ENCODE peak calls at places on chromosomes 16 and 17, in seven cellular contexts. O, P, Q, R, H, Z and E are unnamed samples.

GRCh38 chr16:63998-64913 is 8.2 kb downstream of the RHBDF1 start:
- DNase-seq in O (no peak), P (no peak), Q (peak), R (no peak), H (peak), Z (no peak), E (peak)

GRCh38 chr16:88803264-88803987 is at the start of gene CDT1:
- DNase-seq in O (peak), P (peak), Q (peak), R (peak), H (peak), Z (peak), E (peak)

GRCh38 chr17:2172447-2172938 is 117.6 kb downstream of the HIC1 start:
- DNase-seq in O (no peak), P (no peak), Q (peak), R (no peak), H (no peak), Z (no peak), E (no peak)

GRCh38 chr16:66905633-66906539 is 12.8 kb downstream of the CDH16 start:
- DNase-seq in O (no peak), P (no peak), Q (no peak), R (no peak), H (no peak), Z (no peak), E (peak)

GRCh38 chr16:27080870-27081269 is 14.1 kb downstream of the C16orf82 start:
- DNase-seq in O (no peak), P (peak), Q (no peak), R (no peak), H (no peak), Z (no peak), E (no peak)

GRCh38 chr16:23952128-23953041 is 116.6 kb downstream of the PRKCB start:
- DNase-seq in O (no peak), P (no peak), Q (no peak), R (peak), H (peak), Z (no peak), E (no peak)

GRCh38 chr17:73141411-73141810 is 23.4 kb upstream of the SSTR2 start:
- DNase-seq in O (no peak), P (no peak), Q (no peak), R (no peak), H (no peak), Z (no peak), E (no peak)

GRCh38 chr17:79242873-79243602 is 168.4 kb downstream of the ENGASE start:
- DNase-seq in O (no peak), P (no peak), Q (no peak), R (no peak), H (no peak), Z (no peak), E (no peak)

GRCh38 chr17:67160791-67161190 is 84.2 kb downstream of the HELZ start:
- DNase-seq in O (no peak), P (no peak), Q (no peak), R (no peak), H (no peak), Z (no peak), E (no peak)

GRCh38 chr16:12362482-12363458 is 386.2 kb downstream of the SNX29 start:
- DNase-seq in O (no peak), P (no peak), Q (peak), R (peak), H (peak), Z (no peak), E (no peak)

GRCh38 chr17:32943647-32944191 is 15.8 kb downstream of the TMEM98 start:
- DNase-seq in O (no peak), P (no peak), Q (peak), R (peak), H (no peak), Z (peak), E (no peak)

GRCh38 chr17:8744086-8744781 is 402 bp downstream of the CCDC42 start:
- DNase-seq in O (no peak), P (no peak), Q (no peak), R (no peak), H (no peak), Z (no peak), E (no peak)

GRCh38 chr17:6491071-6491700 is 46.9 kb downstream of the PIMREG start:
- DNase-seq in O (peak), P (no peak), Q (peak), R (no peak), H (no peak), Z (no peak), E (no peak)

GRCh38 chr17:62819511-62820221 is 11.6 kb upstream of the MARCHF10 start:
- DNase-seq in O (peak), P (peak), Q (peak), R (peak), H (peak), Z (peak), E (peak)

GRCh38 chr16:65728172-65728571 is 606.3 kb upstream of the CDH11 start:
- DNase-seq in O (no peak), P (no peak), Q (no peak), R (no peak), H (no peak), Z (no peak), E (no peak)

GRCh38 chr17:39591958-39592954 is 15.5 kb downstream of the NEUROD2 start:
- DNase-seq in O (no peak), P (no peak), Q (no peak), R (peak), H (no peak), Z (no peak), E (peak)

GRCh38 chr16:70255584-70255983 is 3.8 kb upstream of the EXOSC6 start:
- DNase-seq in O (no peak), P (no peak), Q (no peak), R (no peak), H (peak), Z (no peak), E (no peak)

GRCh38 chr16:5735444-5735843 is 637.8 kb upstream of the EEF2KMT start:
- DNase-seq in O (no peak), P (no peak), Q (no peak), R (no peak), H (no peak), Z (no peak), E (no peak)

GRCh38 chr17:62562656-62563055 is 64.8 kb upstream of the MRC2 start:
- DNase-seq in O (no peak), P (no peak), Q (no peak), R (no peak), H (no peak), Z (no peak), E (no peak)

GRCh38 chr17:69567130-69567529 is 152.6 kb downstream of the MAP2K6 start:
- DNase-seq in O (no peak), P (no peak), Q (no peak), R (no peak), H (no peak), Z (no peak), E (no peak)

GRCh38 chr17:66829386-66829864 is 5.5 kb upstream of the CACNG5 start:
- DNase-seq in O (peak), P (no peak), Q (peak), R (peak), H (peak), Z (peak), E (peak)

GRCh38 chr17:4004517-4005295 is 40.5 kb upstream of the ATP2A3 start:
- DNase-seq in O (peak), P (peak), Q (peak), R (no peak), H (peak), Z (peak), E (peak)

GRCh38 chr16:75789237-75789636 is 62.9 kb upstream of the CPHXL start:
- DNase-seq in O (no peak), P (peak), Q (no peak), R (peak), H (no peak), Z (peak), E (no peak)

GRCh38 chr16:83813818-83814653 is 6.3 kb downstream of the HSBP1 start:
- DNase-seq in O (peak), P (peak), Q (no peak), R (peak), H (peak), Z (no peak), E (peak)

GRCh38 chr16:73058616-73059409 is 10.9 kb upstream of the ZFHX3 start:
- DNase-seq in O (peak), P (no peak), Q (peak), R (no peak), H (no peak), Z (no peak), E (peak)

GRCh38 chr17:41970901-41971331 is 4.3 kb downstream of the CNP start:
- DNase-seq in O (no peak), P (no peak), Q (no peak), R (no peak), H (no peak), Z (no peak), E (peak)

GRCh38 chr17:74957935-74958549 is 14.5 kb downstream of the HID1 start:
- DNase-seq in O (peak), P (peak), Q (peak), R (peak), H (peak), Z (peak), E (peak)

GRCh38 chr17:488993-489757 is 136.6 kb upstream of the RPH3AL start:
- DNase-seq in O (peak), P (no peak), Q (no peak), R (no peak), H (no peak), Z (no peak), E (no peak)

GRCh38 chr16:57045694-57046381 is 46.5 kb upstream of the CPNE2 start:
- DNase-seq in O (peak), P (peak), Q (peak), R (peak), H (peak), Z (peak), E (peak)

GRCh38 chr16:57042157-57043111 is 49.9 kb upstream of the CPNE2 start:
- DNase-seq in O (no peak), P (no peak), Q (no peak), R (no peak), H (no peak), Z (no peak), E (no peak)

GRCh38 chr16:57048095-57048494 is 44.3 kb upstream of the CPNE2 start:
- DNase-seq in O (no peak), P (no peak), Q (no peak), R (no peak), H (no peak), Z (no peak), E (no peak)

GRCh38 chr16:57043248-57043647 is 49.1 kb upstream of the CPNE2 start:
- DNase-seq in O (no peak), P (no peak), Q (no peak), R (no peak), H (no peak), Z (no peak), E (no peak)

DNA sequence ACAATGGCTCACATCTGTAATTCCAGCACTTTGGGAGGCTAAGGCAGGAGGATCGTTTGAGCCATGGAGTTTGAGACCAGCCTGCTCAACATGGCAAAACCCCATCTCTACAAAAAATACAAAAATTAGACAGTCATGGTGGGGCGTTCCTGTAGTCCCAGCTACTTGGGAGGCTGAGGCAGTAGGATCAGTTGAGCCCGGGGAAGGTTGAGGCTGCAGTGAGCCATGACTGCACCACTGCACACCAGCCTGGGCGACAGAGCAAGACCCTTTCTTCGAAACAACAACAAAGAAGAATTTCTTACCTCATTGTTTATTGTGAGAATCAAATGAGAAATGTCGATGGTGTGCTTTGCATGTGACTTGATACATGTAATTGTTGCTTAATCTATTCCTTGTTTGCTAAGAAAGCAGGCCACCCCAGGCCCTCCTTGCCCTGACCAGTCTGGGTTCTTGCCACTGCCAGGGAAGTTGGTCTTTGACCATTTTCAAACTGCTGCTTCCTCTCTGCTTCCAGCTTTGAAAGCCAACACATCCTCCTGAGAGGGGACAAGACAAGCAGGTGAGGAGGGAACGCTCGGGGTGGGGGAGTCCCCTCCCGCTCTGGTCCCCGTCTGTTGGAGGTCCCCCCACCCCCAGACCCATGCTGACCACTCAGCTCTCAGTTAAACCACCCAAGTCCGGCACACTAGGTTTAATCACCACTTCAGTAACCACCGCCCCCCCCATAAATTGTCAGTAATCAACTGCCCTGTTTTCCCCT is 47.3 kb upstream of the CPNE2 start:
- DNase-seq in O (no peak), P (no peak), Q (no peak), R (no peak), H (no peak), Z (no peak), E (no peak)
- H3K4me3 ChIP-seq in O (no peak), P (no peak), Q (no peak), R (no peak), H (no peak), Z (no peak), E (no peak)

DNA sequence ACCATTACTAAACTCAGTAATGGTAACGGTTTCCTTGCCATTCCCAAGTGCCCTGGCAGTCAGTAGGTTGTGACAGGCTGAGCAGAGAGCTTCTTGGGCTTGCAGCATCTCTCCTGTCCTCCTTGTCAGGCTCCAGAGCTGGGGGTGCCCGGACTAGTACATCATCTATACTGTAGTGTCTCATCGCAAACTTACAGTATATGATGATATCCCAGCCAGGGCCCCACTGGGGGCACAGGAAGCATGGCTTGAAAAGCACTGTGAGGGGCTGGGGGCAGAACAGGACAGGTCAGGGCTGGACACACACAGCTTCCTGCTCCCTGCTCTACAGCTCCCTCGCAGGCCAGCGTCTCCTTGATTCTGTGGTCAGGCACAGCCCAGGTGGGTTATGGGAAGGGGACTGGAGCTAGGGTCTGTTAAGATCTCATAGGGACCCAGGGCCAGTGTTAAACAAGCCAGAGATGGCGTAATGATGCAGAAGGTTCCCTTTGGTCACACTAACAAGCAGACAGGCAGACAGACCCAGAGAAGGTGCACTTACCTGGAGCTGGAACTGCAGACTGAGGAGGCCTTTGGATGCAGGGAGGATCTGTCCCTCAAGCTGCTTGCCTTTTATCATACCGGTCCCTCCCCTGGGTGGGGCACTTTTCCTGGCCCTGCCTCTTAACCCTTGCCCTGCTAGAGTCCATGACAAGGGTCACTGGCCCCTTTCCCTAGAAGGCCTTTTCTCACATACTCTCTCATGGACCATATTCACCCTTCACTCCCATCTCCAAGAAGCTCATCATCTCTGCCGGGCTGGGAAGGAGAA is 6.8 kb downstream of the ERAL1 start:
- DNase-seq in O (no peak), P (no peak), Q (no peak), R (no peak), H (no peak), Z (no peak), E (no peak)
- TF ChIP-seq POLR2A in O (no peak), P (no peak), Q (no peak), R (no peak), H (no peak), Z (no peak), E (no peak)

DNA sequence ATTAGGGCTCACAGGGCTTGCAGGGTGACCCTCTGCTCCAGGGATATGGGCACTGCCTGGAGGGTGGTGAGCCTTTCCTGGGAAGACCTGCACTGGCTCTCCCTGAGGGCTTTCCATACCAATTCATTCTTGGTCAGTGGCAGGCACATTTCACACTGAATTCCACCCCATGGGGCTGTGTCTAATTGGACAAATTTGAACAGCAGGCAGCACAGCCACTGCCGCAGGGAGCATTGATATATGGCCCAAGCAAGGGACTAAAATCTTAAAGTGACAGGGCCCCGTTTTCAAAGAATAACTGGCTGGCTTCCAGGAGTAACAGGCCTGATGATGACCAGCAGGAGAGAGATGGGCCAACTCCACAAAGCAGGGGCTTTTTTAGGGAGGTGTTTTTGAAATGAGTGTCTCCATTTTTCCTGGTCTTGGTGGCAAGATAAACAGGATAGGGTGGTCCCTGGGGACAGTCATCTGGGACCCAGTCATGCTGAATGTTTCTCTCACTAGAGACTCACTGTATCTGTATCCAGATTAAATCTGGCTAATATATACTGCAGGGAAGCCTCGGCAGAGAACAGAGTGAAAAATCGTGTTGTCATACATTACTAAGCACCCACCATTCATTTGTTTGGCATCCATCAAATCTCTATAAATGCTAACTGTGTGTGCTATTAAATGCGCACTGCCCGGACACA is 74.1 kb upstream of the TBX2 start:
- DNase-seq in O (no peak), P (no peak), Q (no peak), R (no peak), H (no peak), Z (no peak), E (no peak)
- TF ChIP-seq CTCF in O (no peak), P (no peak), Q (no peak), R (no peak), H (no peak), Z (no peak), E (no peak)

GRCh38 chr16:30874821-30875717 is 18.8 kb downstream of the BCL7C start:
- DNase-seq in O (peak), P (peak), Q (peak), R (peak), H (peak), Z (peak), E (peak)

GRCh38 chr16:30876867-30877266 is 17.0 kb downstream of the BCL7C start:
- DNase-seq in O (no peak), P (no peak), Q (peak), R (no peak), H (no peak), Z (no peak), E (no peak)

GRCh38 chr16:30870904-30871303 is 23.0 kb downstream of the BCL7C start:
- DNase-seq in O (no peak), P (no peak), Q (no peak), R (no peak), H (no peak), Z (no peak), E (no peak)

GRCh38 chr16:30874244-30874820 is 19.5 kb downstream of the BCL7C start:
- DNase-seq in O (no peak), P (no peak), Q (peak), R (no peak), H (no peak), Z (no peak), E (peak)

DNA sequence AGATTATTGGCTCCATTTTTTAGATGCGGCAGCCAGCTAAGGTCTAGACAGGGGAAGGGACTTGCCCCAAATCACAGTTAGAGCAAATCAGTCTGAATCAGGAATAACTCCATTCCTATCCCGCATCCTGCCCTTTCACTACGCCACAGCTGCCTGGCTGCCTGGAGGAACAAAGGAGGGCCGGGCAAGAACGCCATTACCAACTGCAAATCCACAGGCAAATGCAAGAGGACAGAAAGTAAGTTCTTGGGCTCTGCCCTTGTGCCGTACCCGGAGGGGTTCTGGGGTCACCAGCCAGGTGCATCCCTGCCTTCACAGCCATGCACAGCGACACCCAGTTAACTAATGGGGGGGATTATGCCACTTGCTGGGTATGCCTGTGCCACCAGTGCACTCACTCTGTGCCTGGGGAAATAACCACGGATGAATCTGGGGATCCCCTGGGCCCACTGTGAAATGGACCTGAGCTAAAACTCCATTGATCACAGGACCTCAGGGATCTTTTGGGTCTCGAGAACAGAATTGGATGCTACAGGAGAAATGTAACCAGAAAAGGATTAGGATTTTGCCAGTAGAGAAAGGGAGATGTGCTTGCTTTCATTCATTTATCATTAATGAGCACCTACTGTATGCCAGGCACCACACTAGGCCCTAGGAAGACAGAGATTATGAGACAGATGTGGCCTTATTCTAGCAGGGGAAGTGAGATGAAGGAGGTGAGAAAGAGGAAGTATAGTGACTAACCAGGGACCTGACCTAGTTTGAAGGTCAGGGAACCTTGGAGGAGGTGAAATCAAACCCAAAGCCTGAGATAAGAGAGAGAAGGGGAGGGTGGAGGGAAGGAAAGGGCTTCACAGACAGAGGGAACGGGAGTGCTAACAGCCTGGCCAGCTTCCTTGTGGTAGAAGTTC is 17.7 kb downstream of the BCL7C start:
- DNase-seq in O (no peak), P (no peak), Q (no peak), R (no peak), H (no peak), Z (no peak), E (no peak)
- H3K4me3 ChIP-seq in O (peak), P (peak), Q (peak), R (peak), H (peak), Z (peak), E (peak)

GRCh38 chr17:42982266-42982665 is 1.9 kb downstream of the RUNDC1 start:
- DNase-seq in O (no peak), P (no peak), Q (no peak), R (no peak), H (no peak), Z (peak), E (no peak)

GRCh38 chr17:42980274-42980765 is at the start of gene RUNDC1:
- DNase-seq in O (peak), P (peak), Q (peak), R (peak), H (peak), Z (peak), E (peak)

GRCh38 chr17:42984486-42984885 is 4.1 kb downstream of the RUNDC1 start:
- DNase-seq in O (no peak), P (no peak), Q (no peak), R (no peak), H (no peak), Z (peak), E (no peak)

GRCh38 chr17:42979511-42980273 is at the start of gene PTGES3L:
- DNase-seq in O (no peak), P (peak), Q (peak), R (no peak), H (no peak), Z (peak), E (peak)

GRCh38 chr17:42980766-42981397 is 517 bp downstream of the RUNDC1 start:
- DNase-seq in O (peak), P (peak), Q (peak), R (no peak), H (no peak), Z (peak), E (peak)
- TF ChIP-seq POLR2A in O (no peak), P (peak), Q (no peak), R (no peak), H (no peak), Z (peak), E (no peak)